ENCODE peak calls at places on chromosome 17, in five cellular contexts. J is GM12878, V is endothelial cell of umbilical vein, W is GM12892, D is HepG2. S is an unnamed sample.

GRCh38 chr17:58384900-58385299 is 32.4 kb downstream of the RNF43 start:
- DNase-seq in J (no peak), V (no peak), W (no peak), D (no peak), S (no peak)

GRCh38 chr17:64115871-64116534 is 13.9 kb downstream of the ERN1 start:
- DNase-seq in J (no peak), V (no peak), W (no peak), D (no peak), S (no peak)

GRCh38 chr17:27339836-27340550 is 46.1 kb downstream of the WSB1 start:
- DNase-seq in J (no peak), V (no peak), W (no peak), D (peak), S (no peak)

GRCh38 chr17:34852141-34852540 is 109.1 kb downstream of the CCT6B start:
- DNase-seq in J (no peak), V (no peak), W (no peak), D (no peak), S (no peak)

GRCh38 chr17:58986005-58986404 is 120.7 kb downstream of the TRIM37 start:
- DNase-seq in J (no peak), V (no peak), W (no peak), D (no peak), S (no peak)

GRCh38 chr17:4833941-4834501 is 881 bp downstream of the MINK1 start:
- DNase-seq in J (no peak), V (peak), W (no peak), D (peak), S (no peak)

GRCh38 chr17:63378411-63379076 is 67.6 kb downstream of the CYB561 start:
- DNase-seq in J (no peak), V (no peak), W (no peak), D (no peak), S (no peak)

GRCh38 chr17:79377230-79377790 is 233.5 kb downstream of the RBFOX3 start:
- DNase-seq in J (no peak), V (no peak), W (no peak), D (no peak), S (no peak)

GRCh38 chr17:17812211-17813054 is 24.4 kb downstream of the SREBF1 start:
- DNase-seq in J (no peak), V (peak), W (peak), D (peak), S (peak)

GRCh38 chr17:51152766-51153209 is 571 bp upstream of the NME1 start:
- DNase-seq in J (no peak), V (no peak), W (no peak), D (peak), S (no peak)

GRCh38 chr17:68020451-68020779 is 15.1 kb upstream of the KPNA2 start:
- DNase-seq in J (no peak), V (peak), W (no peak), D (peak), S (no peak)

GRCh38 chr17:82334204-82334621 is 647 bp upstream of the SECTM1 start:
- DNase-seq in J (no peak), V (no peak), W (no peak), D (no peak), S (no peak)

GRCh38 chr17:82332669-82333278 is 792 bp downstream of the SECTM1 start:
- DNase-seq in J (no peak), V (peak), W (no peak), D (no peak), S (no peak)

GRCh38 chr17:82331345-82331939 is 2.1 kb downstream of the SECTM1 start:
- DNase-seq in J (no peak), V (no peak), W (no peak), D (no peak), S (no peak)

GRCh38 chr17:82333279-82334171 is at the start of gene SECTM1:
- DNase-seq in J (no peak), V (no peak), W (no peak), D (no peak), S (no peak)

DNA sequence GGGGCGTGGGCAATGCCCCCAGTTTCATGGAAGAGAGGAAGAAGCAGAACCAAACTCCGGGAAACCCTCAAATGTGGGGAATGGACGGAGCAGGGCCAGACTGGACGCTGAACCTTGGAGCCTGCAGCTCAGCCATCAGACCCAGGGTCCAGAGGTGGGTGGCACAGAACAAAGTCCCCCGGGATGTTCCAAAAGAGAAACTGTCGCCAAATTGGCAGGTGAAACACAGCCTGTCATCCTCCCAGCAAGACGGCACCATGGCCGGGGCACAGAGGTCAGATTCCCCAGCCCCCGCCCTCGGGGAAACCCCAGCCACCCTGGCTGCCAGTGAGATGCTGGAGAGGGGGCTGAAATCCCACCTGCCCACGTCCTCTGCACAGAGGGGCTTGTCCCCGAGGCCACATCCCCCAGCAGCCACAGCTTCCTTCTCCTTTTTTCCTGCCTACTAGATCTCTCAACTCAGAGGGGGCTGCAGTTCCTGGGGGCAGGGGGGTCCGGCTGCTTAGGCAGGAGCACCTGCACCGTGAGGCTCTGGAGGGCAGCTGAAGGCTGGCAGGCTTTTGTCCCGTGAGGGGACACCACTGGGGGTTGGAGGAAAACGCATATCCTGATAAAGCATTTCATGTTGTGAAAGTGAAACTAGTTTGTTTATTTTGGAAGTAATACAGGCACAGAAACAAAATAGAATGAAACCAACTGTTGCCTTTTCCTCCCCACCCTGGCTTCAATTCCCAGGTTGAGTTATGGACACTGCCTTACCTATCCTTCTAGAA is 1.2 kb upstream of the SECTM1 start:
- DNase-seq in J (no peak), V (peak), W (no peak), D (no peak), S (no peak)
- TF ChIP-seq POLR2AphosphoS5 in J (no peak), V (no peak), W (no peak), D (no peak), S (no peak)

GRCh38 chr17:1455291-1455747 is 713 bp downstream of the CRK start:
- DNase-seq in J (no peak), V (peak), W (no peak), D (peak), S (no peak)
- TF ChIP-seq POLR2AphosphoS5 in J (no peak), V (peak), W (no peak), D (no peak), S (peak)

GRCh38 chr17:65455972-65456343 is 105.5 kb downstream of the AXIN2 start:
- DNase-seq in J (no peak), V (peak), W (no peak), D (peak), S (no peak)
- TF ChIP-seq POLR2AphosphoS5 in J (no peak), V (no peak), W (no peak), D (no peak), S (no peak)

DNA sequence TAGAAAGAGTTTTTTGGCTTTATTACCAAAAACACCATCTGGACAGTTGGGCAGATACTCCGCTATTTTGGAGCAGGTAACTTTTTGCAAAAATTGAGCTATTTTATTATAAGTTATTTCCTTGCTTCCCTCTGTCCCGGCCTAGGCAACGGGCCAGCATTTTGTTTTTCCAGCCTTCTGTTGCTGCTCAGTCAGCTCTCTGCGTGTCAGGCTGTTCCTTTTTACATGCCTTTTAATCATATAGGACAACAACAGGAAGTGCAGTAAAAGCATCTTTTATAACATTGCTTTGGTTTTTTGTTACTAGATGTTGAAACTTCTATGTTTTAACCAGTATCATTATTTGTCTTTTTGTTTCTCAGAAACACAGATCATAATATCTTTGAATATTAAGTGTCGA is 30.4 kb downstream of the PPM1D start:
- DNase-seq in J (no peak), V (peak), W (no peak), D (no peak), S (no peak)
- TF ChIP-seq POLR2AphosphoS5 in J (no peak), V (no peak), W (no peak), D (no peak), S (no peak)

DNA sequence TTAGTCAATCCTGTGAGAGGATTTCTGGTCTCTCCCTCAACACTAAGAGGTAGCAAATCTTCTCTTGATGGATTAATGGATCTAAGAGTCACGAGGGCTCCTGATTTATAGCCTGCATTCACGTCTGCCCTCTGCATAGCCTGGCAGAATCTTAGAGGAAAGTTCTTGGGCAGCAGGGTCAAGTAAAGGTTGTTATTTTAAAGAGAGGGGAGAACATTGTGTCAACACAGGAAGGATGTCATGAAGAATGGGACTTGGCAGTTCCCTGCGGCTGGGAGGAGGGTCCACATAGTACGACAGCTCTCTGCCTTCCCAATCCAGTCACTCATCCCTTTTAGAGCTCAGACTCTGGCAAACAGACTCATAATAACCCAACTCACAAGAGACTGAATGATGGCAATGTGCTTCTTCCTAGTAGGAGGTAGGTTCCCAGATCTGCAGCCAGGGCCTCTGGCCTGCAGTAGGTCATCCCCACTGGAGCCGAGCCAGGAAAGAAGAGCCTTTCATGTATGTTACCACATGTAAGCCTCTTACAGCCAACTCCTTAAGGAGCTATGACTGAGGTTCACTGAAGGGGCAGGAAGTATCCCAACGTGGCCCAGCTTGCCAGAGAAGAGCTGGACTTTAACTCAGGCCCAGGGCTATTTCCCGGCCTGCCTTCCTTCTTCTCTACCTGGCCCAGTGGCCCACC is 25.4 kb upstream of the RPTOR start:
- DNase-seq in J (no peak), V (peak), W (no peak), D (no peak), S (no peak)
- TF ChIP-seq POLR2AphosphoS5 in J (no peak), V (no peak), W (no peak), D (no peak), S (no peak)

GRCh38 chr17:44749076-44750020 is 9.4 kb upstream of the ADAM11 start:
- DNase-seq in J (no peak), V (no peak), W (no peak), D (no peak), S (no peak)
- TF ChIP-seq POLR2AphosphoS5 in J (no peak), V (no peak), W (no peak), D (no peak), S (no peak)

GRCh38 chr17:2723997-2724782 is 12.6 kb upstream of the CLUH start:
- DNase-seq in J (no peak), V (no peak), W (no peak), D (no peak), S (no peak)
- TF ChIP-seq POLR2AphosphoS5 in J (no peak), V (no peak), W (no peak), D (no peak), S (no peak)

GRCh38 chr17:37286430-37286829 is 89.4 kb upstream of the C17orf78 start:
- DNase-seq in J (no peak), V (peak), W (no peak), D (no peak), S (no peak)

GRCh38 chr17:37278247-37278894 is 97.4 kb upstream of the C17orf78 start:
- DNase-seq in J (no peak), V (no peak), W (no peak), D (no peak), S (no peak)

GRCh38 chr17:37280841-37281240 is 94.9 kb upstream of the C17orf78 start:
- DNase-seq in J (no peak), V (no peak), W (no peak), D (no peak), S (no peak)

GRCh38 chr17:37284198-37284597 is 91.6 kb upstream of the C17orf78 start:
- DNase-seq in J (no peak), V (no peak), W (no peak), D (no peak), S (no peak)

GRCh38 chr17:37283414-37283961 is 92.3 kb upstream of the C17orf78 start:
- DNase-seq in J (no peak), V (no peak), W (no peak), D (no peak), S (no peak)
- TF ChIP-seq POLR2AphosphoS5 in J (no peak), V (no peak), W (no peak), D (no peak), S (no peak)

DNA sequence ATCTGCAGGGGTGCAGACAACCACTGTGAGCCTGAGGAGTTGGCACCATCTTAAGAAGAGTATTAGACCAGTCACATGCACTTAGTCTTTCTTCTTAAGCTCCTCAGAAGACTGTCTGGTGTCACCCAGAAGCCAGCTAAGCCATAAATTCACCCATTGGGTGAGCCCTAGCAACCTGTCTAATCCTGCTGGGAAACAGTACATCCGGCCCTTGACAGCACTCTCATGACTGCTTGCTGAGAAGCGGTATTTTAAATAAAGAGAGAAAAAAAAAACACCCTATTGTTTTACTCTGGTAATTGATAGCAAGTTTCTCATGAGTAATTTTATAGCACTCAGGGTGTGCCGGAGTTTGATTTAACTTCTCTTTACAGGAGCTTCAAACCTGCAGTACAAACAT is 134.7 kb downstream of the SOX9 start:
- DNase-seq in J (no peak), V (no peak), W (no peak), D (no peak), S (no peak)
- TF ChIP-seq POLR2AphosphoS5 in J (no peak), V (no peak), W (no peak), D (no peak), S (no peak)

S was measured in GM12891.